ENCODE peak calls at places on chromosomes 1 and 21, in four cellular contexts. K, O, S and T are unnamed samples.
A peak's percentile ranks its signal among the peaks of the same experiment; 100 is the strongest.

GRCh38 chr1:241503444-241503843 is 16.1 kb downstream of the FH start:
- DNase-seq in K (no peak), O (no peak), S (no peak), T (no peak)

GRCh38 chr21:28793043-28793442 is 199.6 kb downstream of the LTN1 start:
- DNase-seq in K (no peak), O (peak; percentile 40), S (no peak), T (no peak)

GRCh38 chr21:15793547-15794235 is 63.9 kb downstream of the USP25 start:
- DNase-seq in K (no peak), O (no peak), S (no peak), T (no peak)

GRCh38 chr1:211685823-211686222 is 10.4 kb upstream of the NEK2 start:
- DNase-seq in K (no peak), O (no peak), S (no peak), T (no peak)

GRCh38 chr21:27513825-27514224 is 546.9 kb upstream of the ADAMTS5 start:
- DNase-seq in K (no peak), O (no peak), S (no peak), T (no peak)

GRCh38 chr1:230425252-230426061 is 675 bp downstream of the PGBD5 start:
- DNase-seq in K (no peak), O (no peak), S (no peak), T (peak; percentile 32)

GRCh38 chr1:37474697-37475379 is 458 bp downstream of the ZC3H12A start:
- DNase-seq in K (no peak), O (no peak), S (no peak), T (no peak)

GRCh38 chr21:34800797-34801518 is 132.2 kb downstream of the CLIC6 start:
- DNase-seq in K (no peak), O (no peak), S (peak; percentile 13), T (no peak)

GRCh38 chr1:153474349-153474748 is 13.9 kb upstream of the S100A7 start:
- DNase-seq in K (peak; percentile 55), O (no peak), S (no peak), T (no peak)

GRCh38 chr1:70864302-70864701 is 183.3 kb downstream of the PTGER3 start:
- DNase-seq in K (peak; percentile 45), O (no peak), S (no peak), T (no peak)

GRCh38 chr1:230068952-230069684 is 2.1 kb downstream of the GALNT2 start:
- DNase-seq in K (peak; percentile 40), O (no peak), S (no peak), T (no peak)

GRCh38 chr1:86708923-86709322 is 4.5 kb downstream of the SH3GLB1 start:
- DNase-seq in K (no peak), O (no peak), S (no peak), T (no peak)

GRCh38 chr1:225710804-225711203 is 57.9 kb upstream of the ENAH start:
- DNase-seq in K (no peak), O (no peak), S (peak; percentile 89), T (no peak)

GRCh38 chr1:91091812-91092211 is 70.0 kb upstream of the ZNF644 start:
- DNase-seq in K (peak; percentile 96), O (no peak), S (no peak), T (no peak)

GRCh38 chr1:64269558-64269884 is 66.1 kb downstream of the UBE2U start:
- DNase-seq in K (no peak), O (no peak), S (no peak), T (no peak)

GRCh38 chr21:32007461-32007860 is 134.6 kb downstream of the HUNK start:
- DNase-seq in K (no peak), O (no peak), S (peak; percentile 18), T (no peak)

GRCh38 chr1:115225993-115226700 is 111.9 kb downstream of the NGF start:
- DNase-seq in K (no peak), O (no peak), S (no peak), T (no peak)

GRCh38 chr1:36481091-36481490 is 1.6 kb downstream of the CSF3R start:
- DNase-seq in K (no peak), O (no peak), S (no peak), T (no peak)

GRCh38 chr1:89685461-89685860 is 52.5 kb downstream of the LRRC8C start:
- DNase-seq in K (no peak), O (no peak), S (no peak), T (no peak)

GRCh38 chr1:167369933-167370332 is 148.4 kb downstream of the CD247 start:
- DNase-seq in K (no peak), O (no peak), S (no peak), T (no peak)

GRCh38 chr1:180250499-180250770 is 20.4 kb downstream of the LHX4 start:
- DNase-seq in K (no peak), O (no peak), S (no peak), T (no peak)

GRCh38 chr1:42279055-42279454 is 56.0 kb downstream of the FOXJ3 start:
- DNase-seq in K (no peak), O (no peak), S (no peak), T (no peak)

GRCh38 chr1:227260433-227260832 is 57.9 kb downstream of the CDC42BPA start:
- DNase-seq in K (no peak), O (no peak), S (no peak), T (no peak)

GRCh38 chr1:156310962-156311361 is 11.9 kb upstream of the VHLL start:
- DNase-seq in K (no peak), O (no peak), S (no peak), T (no peak)

GRCh38 chr1:101075926-101076325 is 50.3 kb upstream of the DPH5 start:
- DNase-seq in K (no peak), O (no peak), S (no peak), T (no peak)

GRCh38 chr1:30981172-30981571 is 72.6 kb upstream of the SDC3 start:
- DNase-seq in K (no peak), O (no peak), S (no peak), T (no peak)

GRCh38 chr1:229139320-229139719 is 131.6 kb upstream of the RAB4A start:
- DNase-seq in K (no peak), O (no peak), S (no peak), T (no peak)

GRCh38 chr1:156961709-156962108 is 41.3 kb downstream of the LRRC71 start:
- DNase-seq in K (no peak), O (no peak), S (peak; percentile 25), T (no peak)

GRCh38 chr1:39933956-39934941 is 20.7 kb upstream of the MFSD2A start:
- DNase-seq in K (peak; percentile 78), O (no peak), S (peak; percentile 48), T (no peak)

GRCh38 chr1:20589331-20590312 is 725 bp downstream of the CDA start:
- DNase-seq in K (no peak), O (no peak), S (no peak), T (no peak)

GRCh38 chr21:33380483-33380998 is 22.7 kb upstream of the IFNGR2 start:
- DNase-seq in K (peak; percentile 92), O (peak; percentile 76), S (peak; percentile 55), T (no peak)

GRCh38 chr1:181317261-181317924 is 165.9 kb upstream of the CACNA1E start:
- DNase-seq in K (no peak), O (no peak), S (no peak), T (no peak)

GRCh38 chr21:44583800-44584147 is 3.4 kb upstream of the KRTAP10-5 start:
- DNase-seq in K (no peak), O (no peak), S (no peak), T (no peak)

GRCh38 chr21:24649691-24650090 is 957.6 kb downstream of the MRPL39 start:
- DNase-seq in K (no peak), O (no peak), S (no peak), T (no peak)

GRCh38 chr21:31203371-31204054 is 140.5 kb downstream of the TIAM1 start:
- DNase-seq in K (no peak), O (no peak), S (no peak), T (no peak)

GRCh38 chr1:118928739-118929554 is 59.2 kb downstream of the TBX15 start:
- DNase-seq in K (no peak), O (peak; percentile 16), S (no peak), T (peak; percentile 35)

GRCh38 chr1:226002667-226003501 is 3.7 kb upstream of the SDE2 start:
- DNase-seq in K (no peak), O (no peak), S (peak; percentile 25), T (peak; percentile 21)

GRCh38 chr1:214520544-214521165 is 30.7 kb downstream of the PTPN14 start:
- DNase-seq in K (no peak), O (no peak), S (no peak), T (no peak)

GRCh38 chr1:15847100-15847892 is at the start of gene SPEN:
- DNase-seq in K (peak; percentile 77), O (peak; percentile 89), S (peak; percentile 68), T (peak; percentile 99)
- TF ChIP-seq CTCF in K (no peak), O (no peak), S (no peak), T (no peak)

GRCh38 chr1:176897350-176898236 is 266.9 kb downstream of the ASTN1 start:
- DNase-seq in K (peak; percentile 56), O (peak; percentile 38), S (peak; percentile 80), T (peak; percentile 85)
- TF ChIP-seq CTCF in K (peak; percentile 92), O (peak; percentile 90), S (peak; percentile 68), T (peak; percentile 95)

GRCh38 chr1:53616927-53617326 is 122.0 kb downstream of the GLIS1 start:
- DNase-seq in K (no peak), O (no peak), S (no peak), T (no peak)
- TF ChIP-seq CTCF in K (no peak), O (peak; percentile 14), S (no peak), T (no peak)

GRCh38 chr1:109598655-109599054 is 20.8 kb downstream of the GNAT2 start:
- DNase-seq in K (peak; percentile 30), O (no peak), S (no peak), T (peak; percentile 31)
- TF ChIP-seq CTCF in K (peak; percentile 53), O (peak; percentile 34), S (no peak), T (peak; percentile 22)

GRCh38 chr1:55635856-55636255 is 420.7 kb upstream of the USP24 start:
- DNase-seq in K (no peak), O (peak; percentile 36), S (no peak), T (no peak)
- TF ChIP-seq CTCF in K (no peak), O (no peak), S (no peak), T (no peak)

GRCh38 chr1:25813734-25814471 is 5.9 kb upstream of the MTFR1L start:
- DNase-seq in K (no peak), O (no peak), S (no peak), T (no peak)
- TF ChIP-seq CTCF in K (no peak), O (no peak), S (no peak), T (no peak)